ENCODE peak calls at places on chromosomes 2 and 18, in eight cellular contexts. Q, G, C, I, W, N, H and O are unnamed samples.

GRCh38 chr18:35466815-35467623 is 30.7 kb downstream of the INO80C start:
- DNase-seq in Q (no peak), N (no peak), G (no peak), I (no peak), W (no peak), C (no peak), H (no peak), O (no peak)

GRCh38 chr2:148032215-148032614 is 11.3 kb downstream of the MBD5 start:
- DNase-seq in G (no peak), H (no peak), W (no peak), Q (no peak), I (no peak), N (no peak), C (no peak), O (no peak)

GRCh38 chr2:149160701-149161217 is 122.3 kb downstream of the LYPD6B start:
- DNase-seq in H (no peak), C (no peak), W (peak), Q (no peak), N (peak), I (no peak), G (no peak), O (peak)

GRCh38 chr18:61948196-61948800 is 55.5 kb upstream of the RNF152 start:
- DNase-seq in N (no peak), W (no peak), C (no peak), G (no peak), Q (no peak), H (no peak), I (no peak), O (no peak)

GRCh38 chr2:18498531-18498930 is 61.9 kb downstream of the RDH14 start:
- DNase-seq in G (no peak), C (no peak), I (no peak), W (no peak), Q (no peak), N (no peak), H (no peak), O (no peak)

GRCh38 chr2:6312377-6312776 is 553.3 kb downstream of the CMPK2 start:
- DNase-seq in C (no peak), Q (no peak), N (no peak), H (no peak), W (no peak), I (no peak), G (no peak), O (no peak)

GRCh38 chr2:110682267-110682666 is 4.4 kb upstream of the BUB1 start:
- DNase-seq in W (no peak), H (no peak), Q (no peak), I (no peak), G (no peak), N (no peak), C (no peak), O (no peak)

GRCh38 chr2:2536416-2537056 is 205.5 kb upstream of the MYT1L start:
- DNase-seq in H (no peak), Q (no peak), G (no peak), I (no peak), C (no peak), W (no peak), N (no peak), O (no peak)

GRCh38 chr2:29228276-29228675 is 113.1 kb downstream of the CLIP4 start:
- DNase-seq in H (no peak), G (peak), W (no peak), N (no peak), Q (no peak), C (no peak), I (no peak), O (no peak)

GRCh38 chr2:14199040-14199439 is 433.5 kb upstream of the LRATD1 start:
- DNase-seq in N (no peak), C (no peak), W (no peak), G (no peak), I (no peak), H (no peak), Q (no peak), O (no peak)

GRCh38 chr2:41859615-41860014 is 188.2 kb upstream of the PKDCC start:
- DNase-seq in Q (no peak), G (no peak), W (no peak), C (no peak), N (no peak), I (no peak), H (no peak), O (no peak)

GRCh38 chr18:45335644-45336043 is 279.6 kb upstream of the SLC14A2 start:
- DNase-seq in G (no peak), W (no peak), N (no peak), I (no peak), Q (no peak), H (no peak), C (no peak), O (no peak)

GRCh38 chr2:6554403-6554802 is 311.3 kb downstream of the CMPK2 start:
- DNase-seq in I (no peak), C (no peak), N (no peak), W (no peak), H (no peak), G (no peak), Q (no peak), O (no peak)

GRCh38 chr2:98180456-98180855 is 93.5 kb downstream of the VWA3B start:
- DNase-seq in N (no peak), I (no peak), W (no peak), Q (no peak), C (no peak), G (no peak), H (no peak), O (no peak)

GRCh38 chr18:38421016-38421415 is 855.4 kb upstream of the CELF4 start:
- DNase-seq in C (no peak), I (no peak), H (no peak), W (no peak), Q (no peak), N (no peak), G (no peak), O (no peak)

GRCh38 chr2:10378189-10378588 is 69.9 kb downstream of the ODC1 start:
- DNase-seq in I (no peak), W (peak), H (no peak), G (no peak), C (no peak), N (no peak), Q (no peak), O (peak)

GRCh38 chr2:6443424-6443823 is 422.3 kb downstream of the CMPK2 start:
- DNase-seq in N (no peak), G (no peak), W (no peak), H (no peak), C (no peak), I (no peak), Q (no peak), O (no peak)

GRCh38 chr2:67574230-67574629 is 177.1 kb downstream of the ETAA1 start:
- DNase-seq in C (no peak), G (no peak), Q (no peak), N (no peak), H (no peak), W (no peak), I (no peak), O (no peak)

GRCh38 chr2:118779362-118779761 is 68.1 kb downstream of the EN1 start:
- DNase-seq in G (no peak), W (no peak), N (no peak), I (no peak), C (no peak), Q (no peak), H (no peak), O (no peak)

GRCh38 chr2:237453671-237454070 is 33.4 kb upstream of the MLPH start:
- DNase-seq in W (no peak), I (no peak), Q (no peak), G (no peak), H (no peak), N (no peak), C (no peak), O (no peak)

GRCh38 chr18:58761970-58762780 is 90.9 kb downstream of the MALT1 start:
- DNase-seq in N (no peak), I (no peak), G (no peak), Q (no peak), C (no peak), W (no peak), H (no peak), O (no peak)

GRCh38 chr2:200102971-200103370 is 147.6 kb downstream of the MAIP1 start:
- DNase-seq in I (no peak), W (no peak), H (no peak), G (no peak), Q (no peak), N (no peak), C (no peak), O (no peak)

GRCh38 chr2:239252433-239253200 is 148.2 kb downstream of the HDAC4 start:
- DNase-seq in C (no peak), G (no peak), H (no peak), Q (no peak), I (peak), N (no peak), W (no peak), O (no peak)

DNA sequence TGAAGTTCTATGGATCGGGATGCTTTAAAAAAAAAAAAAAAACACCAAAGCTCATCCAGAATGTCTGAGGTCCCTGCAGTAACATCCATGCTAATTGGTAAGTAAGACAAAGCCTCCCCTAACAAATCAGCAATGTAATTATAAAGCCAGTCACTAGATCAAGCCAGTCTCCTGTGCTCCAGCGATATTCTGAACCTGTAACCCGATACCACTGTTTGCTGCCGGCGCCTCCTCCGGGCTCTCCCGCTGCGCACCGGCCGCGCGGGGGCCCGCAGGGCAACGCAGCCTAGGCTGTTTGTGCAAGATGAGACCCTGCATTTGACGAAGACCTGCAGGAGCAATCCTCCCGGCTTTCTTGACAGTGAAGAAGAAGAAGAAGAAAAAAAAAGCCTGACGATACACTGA is 8.7 kb downstream of the SERTAD2 start:
- DNase-seq in I (peak), C (peak), G (peak), Q (no peak), H (peak), W (no peak), N (no peak), O (no peak)
- TF ChIP-seq CTCF in I (no peak), C (no peak), G (no peak), Q (no peak), H (no peak), W (no peak), N (no peak), O (no peak)

GRCh38 chr2:121689356-121689755 is 40.1 kb upstream of the CLASP1 start:
- DNase-seq in C (peak), N (no peak), W (no peak), G (peak), H (peak), I (no peak), Q (peak), O (no peak)
- TF ChIP-seq CTCF in C (peak), N (no peak), W (no peak), G (peak), H (no peak), I (no peak), Q (peak), O (no peak)

GRCh38 chr2:181574321-181574720 is 82.6 kb downstream of the CERKL start:
- DNase-seq in H (no peak), W (no peak), I (no peak), Q (no peak), G (no peak), N (no peak), C (peak), O (no peak)

GRCh38 chr2:181575024-181575649 is 81.8 kb downstream of the CERKL start:
- DNase-seq in H (no peak), W (no peak), I (no peak), G (peak), N (no peak), C (no peak), Q (no peak), O (no peak)

GRCh38 chr2:181575650-181576025 is 81.3 kb downstream of the CERKL start:
- DNase-seq in W (no peak), G (no peak), H (no peak), C (no peak), N (no peak), Q (no peak), I (no peak), O (no peak)

GRCh38 chr2:181570833-181571661 is 85.9 kb downstream of the CERKL start:
- DNase-seq in W (no peak), I (no peak), N (no peak), Q (no peak), G (no peak), C (no peak), H (no peak), O (no peak)

GRCh38 chr2:181573140-181573736 is 83.7 kb downstream of the CERKL start:
- DNase-seq in W (no peak), G (no peak), N (no peak), Q (no peak), H (no peak), I (no peak), C (no peak), O (no peak)
- TF ChIP-seq CTCF in W (no peak), G (peak), N (no peak), Q (peak), H (peak), I (no peak), C (peak), O (peak)

DNA sequence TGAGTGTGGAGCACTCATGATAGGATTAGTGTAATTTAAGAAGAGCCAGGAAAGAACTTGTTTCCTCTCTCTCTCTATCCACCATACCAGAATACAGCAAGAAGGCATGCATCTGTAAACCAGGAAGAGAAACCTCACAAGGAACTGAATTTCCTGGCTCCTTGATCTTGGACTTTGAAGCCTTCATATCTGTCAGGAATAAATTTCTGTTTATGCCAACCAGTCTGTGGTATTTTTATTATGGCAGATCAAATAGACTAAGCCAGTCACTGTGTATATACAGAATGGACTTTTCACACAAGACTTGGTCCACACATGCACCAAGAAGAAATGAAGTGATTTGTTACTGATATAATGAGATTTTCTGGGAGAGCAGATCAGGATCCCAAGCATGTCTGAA is 930.1 kb upstream of the TMEFF2 start:
- DNase-seq in W (no peak), Q (no peak), N (no peak), H (no peak), I (no peak), C (no peak), G (no peak), O (no peak)
- TF ChIP-seq CTCF in W (no peak), Q (no peak), N (no peak), H (no peak), I (no peak), C (no peak), G (no peak), O (no peak)

GRCh38 chr18:7566587-7567486 is at the start of gene PTPRM:
- DNase-seq in W (no peak), Q (peak), C (peak), H (peak), N (no peak), I (peak), G (peak), O (peak)
- TF ChIP-seq CTCF in W (peak), Q (peak), C (peak), H (peak), N (no peak), I (peak), G (no peak), O (peak)